ENCODE peak calls at places on chromosomes 11 and 22, in four cellular contexts. I is neural progenitor cell, F is astrocyte, N is HCT116. A is an unnamed sample.

GRCh38 chr11:2090172-2091111 is 48.7 kb downstream of the IGF2 start:
- DNase-seq in I (no peak), F (no peak), N (no peak), A (no peak)

GRCh38 chr11:27211370-27212127 is 151.5 kb downstream of the CCDC34 start:
- DNase-seq in I (no peak), F (no peak), N (peak; percentile 7), A (no peak)

GRCh38 chr22:20230777-20231420 is 37.2 kb downstream of the RTN4R start:
- DNase-seq in I (no peak), F (no peak), N (no peak), A (no peak)

GRCh38 chr11:83156996-83157754 is at the start of gene PCF11:
- DNase-seq in I (no peak), F (no peak), N (no peak), A (no peak)

GRCh38 chr11:35579557-35580396 is 38.5 kb upstream of the FJX1 start:
- DNase-seq in I (no peak), F (peak; percentile 84), N (peak; percentile 46), A (peak; percentile 59)

GRCh38 chr11:34859496-34859895 is 56.7 kb downstream of the APIP start:
- DNase-seq in I (no peak), F (no peak), N (no peak), A (no peak)

GRCh38 chr11:99368579-99368978 is 347.8 kb downstream of the CNTN5 start:
- DNase-seq in I (no peak), F (peak; percentile 43), N (no peak), A (no peak)

GRCh38 chr22:19368876-19369275 is 62.7 kb downstream of the HIRA start:
- DNase-seq in I (no peak), F (no peak), N (no peak), A (no peak)

GRCh38 chr11:6505577-6506240 is 8.6 kb downstream of the DNHD1 start:
- DNase-seq in I (peak; percentile 51), F (peak; percentile 78), N (peak; percentile 40), A (peak; percentile 79)

GRCh38 chr11:12936200-12936599 is 72.9 kb upstream of the RASSF10 start:
- DNase-seq in I (no peak), F (no peak), N (no peak), A (no peak)

GRCh38 chr22:21937821-21938070 is 14.9 kb downstream of the PPM1F start:
- DNase-seq in I (no peak), F (peak; percentile 84), N (no peak), A (no peak)
- H3K9ac ChIP-seq in I (no peak overlapping the region), F (peak overlapping the region; percentile 81), N (peak overlapping the region; percentile 65), A (peak overlapping the region; percentile 57)

GRCh38 chr22:38759005-38759404 is 3.2 kb upstream of the SUN2 start:
- DNase-seq in I (no peak), F (no peak), N (no peak), A (no peak)

GRCh38 chr22:38760477-38761201 is 4.8 kb upstream of the SUN2 start:
- DNase-seq in I (peak; percentile 45), F (no peak), N (no peak), A (no peak)

GRCh38 chr22:38761202-38762162 is 5.7 kb upstream of the SUN2 start:
- DNase-seq in I (no peak), F (no peak), N (no peak), A (no peak)

GRCh38 chr22:38766076-38766777 is 10.4 kb upstream of the SUN2 start:
- DNase-seq in I (peak; percentile 77), F (no peak), N (peak; percentile 79), A (peak; percentile 89)

DNA sequence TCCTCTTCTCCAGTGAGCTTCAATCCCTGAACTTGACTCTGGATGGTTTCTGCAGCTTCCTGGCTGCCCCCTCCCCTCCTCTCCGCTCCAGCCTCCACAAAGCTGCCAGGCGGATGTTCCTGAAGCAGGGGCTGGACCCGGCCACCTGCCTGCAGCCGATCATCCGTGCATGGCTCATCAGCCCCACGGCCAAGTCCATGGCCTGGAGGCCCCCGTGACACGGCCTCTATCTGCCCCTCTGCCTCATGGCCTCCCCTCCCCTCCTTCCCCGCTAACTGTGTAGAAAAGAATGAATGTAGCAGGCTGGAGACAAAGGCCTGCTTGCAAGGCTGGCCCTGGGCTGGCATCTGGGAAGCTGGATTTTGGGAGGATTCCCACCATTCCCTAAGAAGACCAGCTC is 6.8 kb upstream of the SUN2 start:
- DNase-seq in I (no peak), F (no peak), N (no peak), A (no peak)
- H3K9ac ChIP-seq in I (no peak overlapping the region), F (no peak overlapping the region), N (no peak overlapping the region), A (no peak overlapping the region)

DNA sequence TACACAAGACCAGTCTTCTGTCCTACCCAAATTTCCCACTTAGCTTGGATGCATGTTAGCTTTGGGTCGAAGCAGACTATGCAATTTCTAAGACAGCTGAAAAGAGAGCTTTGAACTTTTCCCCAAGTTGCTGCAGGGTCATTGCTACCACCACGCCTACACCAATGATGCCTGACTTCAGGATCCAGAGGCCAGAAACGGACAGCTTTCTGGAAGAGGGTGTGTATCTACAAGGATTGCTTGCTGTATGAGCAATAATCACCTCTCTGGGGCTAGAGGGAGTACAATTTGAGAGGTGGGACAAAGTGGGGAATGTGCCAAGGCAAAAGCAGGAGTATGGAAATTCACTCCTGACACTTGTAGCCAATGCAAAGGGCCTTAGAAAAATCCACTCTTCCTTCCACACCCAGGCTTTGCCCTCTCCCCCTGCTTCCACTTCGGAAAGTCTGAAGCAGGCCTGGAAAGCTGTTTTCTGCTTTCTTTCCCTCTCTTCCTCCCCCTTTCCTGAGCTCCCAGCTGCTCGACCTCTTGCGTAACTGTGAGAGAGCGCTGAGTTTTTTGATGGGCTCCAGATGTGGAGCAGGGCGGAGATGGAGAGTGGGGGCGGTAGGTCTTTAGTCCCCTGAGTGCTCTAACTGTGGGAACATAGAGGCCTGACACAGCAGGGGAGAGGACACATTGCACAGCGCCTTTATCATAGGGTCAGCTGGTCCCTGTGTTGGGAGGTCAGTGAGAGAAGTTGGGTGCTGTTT is 2.1 kb upstream of the PHLDB1 start:
- DNase-seq in I (peak; percentile 47), F (peak; percentile 66), N (no peak), A (peak; percentile 19)
- H3K9ac ChIP-seq in I (no peak overlapping the region), F (peak overlapping the region; percentile 29), N (no peak overlapping the region), A (no peak overlapping the region)

GRCh38 chr11:130599073-130599654 is 150.7 kb downstream of the ADAMTS15 start:
- DNase-seq in I (no peak), F (no peak), N (no peak), A (peak; percentile 42)
- H3K9ac ChIP-seq in I (no peak overlapping the region), F (no peak overlapping the region), N (no peak overlapping the region), A (no peak overlapping the region)

GRCh38 chr22:46062232-46062615 is 85.3 kb upstream of the WNT7B start:
- DNase-seq in I (no peak), F (no peak), N (no peak), A (no peak)

GRCh38 chr22:46061431-46062231 is 84.7 kb upstream of the WNT7B start:
- DNase-seq in I (peak; percentile 84), F (no peak), N (no peak), A (peak; percentile 15)

GRCh38 chr22:46062971-46063631 is 86.1 kb upstream of the WNT7B start:
- DNase-seq in I (no peak), F (peak; percentile 3), N (no peak), A (no peak)

GRCh38 chr22:46060292-46061123 is 83.5 kb upstream of the WNT7B start:
- DNase-seq in I (no peak), F (peak; percentile 14), N (no peak), A (no peak)

GRCh38 chr22:46061124-46061410 is 84.1 kb upstream of the WNT7B start:
- DNase-seq in I (no peak), F (no peak), N (no peak), A (no peak)
- H3K9ac ChIP-seq in I (no peak overlapping the region), F (no peak overlapping the region), N (no peak overlapping the region), A (peak overlapping the region; percentile 45)

DNA sequence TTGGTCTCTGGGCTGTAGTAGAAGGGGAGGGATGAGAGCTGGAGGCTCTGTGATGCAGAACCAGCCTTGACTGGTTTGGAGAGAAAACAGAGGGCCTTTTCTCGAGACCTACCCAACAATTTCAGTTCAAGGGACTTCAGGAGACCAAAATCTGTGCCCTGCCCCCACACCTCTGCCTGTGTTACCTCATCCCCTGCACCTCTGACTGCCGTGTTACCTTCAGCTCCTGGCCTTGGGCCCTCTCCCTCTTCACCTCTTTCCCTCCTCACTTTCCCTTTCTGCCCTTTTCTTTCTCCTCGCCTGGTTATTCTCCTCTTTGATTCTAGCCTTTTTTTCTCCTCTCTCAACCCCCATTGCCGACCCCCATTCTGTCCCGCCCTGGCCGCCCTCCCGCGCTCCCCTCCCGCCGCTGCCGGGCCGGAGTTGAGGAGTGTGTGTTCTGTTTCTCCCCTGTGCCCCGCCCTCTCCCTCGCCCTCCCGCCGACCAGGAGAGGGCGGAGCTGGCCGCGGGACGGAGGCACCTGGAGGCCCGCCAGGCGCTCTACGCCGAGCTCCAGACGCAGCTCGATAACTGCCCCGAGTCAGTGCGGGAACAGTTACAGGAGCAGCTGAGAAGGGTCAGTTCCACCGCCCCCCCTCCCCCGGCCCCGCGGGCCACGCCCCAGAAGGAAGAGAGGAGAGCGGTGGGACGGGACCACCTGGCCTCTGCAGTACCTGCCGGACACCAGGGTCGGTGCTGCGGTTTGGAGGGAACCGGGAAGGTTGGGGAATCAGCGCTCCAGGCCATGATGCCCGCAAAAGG is 27.2 kb downstream of the PHLDB1 start:
- DNase-seq in I (peak; percentile 91), F (peak; percentile 44), N (no peak), A (peak; percentile 93)
- H3K9ac ChIP-seq in I (no peak overlapping the region), F (peak overlapping the region; percentile 56), N (peak overlapping the region; percentile 54), A (peak overlapping the region; percentile 77)

DNA sequence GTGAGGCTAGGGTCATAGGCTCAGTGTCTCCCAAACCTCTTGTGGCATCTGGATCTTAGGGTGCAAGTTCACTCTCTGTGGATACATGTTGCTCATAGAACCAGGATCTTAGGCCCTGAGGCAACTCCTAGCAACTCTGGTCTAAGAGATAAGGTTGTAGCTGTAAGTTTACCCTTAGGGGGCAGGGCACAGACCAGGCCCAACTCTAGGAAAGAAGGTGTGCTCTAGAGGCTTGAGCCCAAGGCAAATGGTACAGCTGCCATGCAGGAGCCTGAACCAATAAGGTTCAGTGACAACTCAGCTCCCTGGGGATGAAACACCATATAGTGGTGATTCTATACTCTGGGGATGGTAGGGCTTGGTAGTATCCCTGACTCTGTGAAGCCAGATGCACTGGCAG is 17.8 kb downstream of the CALCB start:
- DNase-seq in I (no peak), F (no peak), N (no peak), A (peak; percentile 11)
- H3K9ac ChIP-seq in I (no peak overlapping the region), F (no peak overlapping the region), N (no peak overlapping the region), A (no peak overlapping the region)

GRCh38 chr11:118241191-118242098 is 10.7 kb downstream of the MPZL3 start:
- DNase-seq in I (no peak), F (peak; percentile 45), N (peak; percentile 95), A (peak; percentile 38)
- H3K9ac ChIP-seq in I (no peak overlapping the region), F (no peak overlapping the region), N (peak overlapping the region; percentile 41), A (no peak overlapping the region)

A was measured in mesendoderm.